ENCODE peak calls at places on chromosomes 6 and 20, in six cellular contexts. D is HCEC 1CT, M is upper lobe of left lung, K is mucosa of descending colon, U is GM12865, X is fibroblast of mammary gland. O is an unnamed sample.

GRCh38 chr6:28167068-28167467 is 25.4 kb downstream of the ZKSCAN8 start:
- DNase-seq in U (no peak), D (peak), M (no peak), K (no peak), X (peak), O (no peak)

GRCh38 chr6:7203939-7204338 is 96.2 kb downstream of the RREB1 start:
- DNase-seq in M (no peak), K (no peak), D (no peak), X (no peak), U (no peak), O (no peak)

GRCh38 chr20:53751394-53752368 is 158.0 kb upstream of the ZNF217 start:
- DNase-seq in K (no peak), M (no peak), D (no peak), U (peak), X (no peak), O (no peak)

GRCh38 chr6:6689413-6690143 is 101.1 kb downstream of the LY86 start:
- DNase-seq in D (no peak), U (no peak), K (no peak), X (peak), M (no peak), O (no peak)

GRCh38 chr20:62809530-62810428 is 5.1 kb downstream of the OGFR start:
- DNase-seq in X (no peak), M (peak), D (no peak), K (no peak), U (no peak), O (no peak)

GRCh38 chr20:1776608-1777475 is 118.4 kb upstream of the SIRPA start:
- DNase-seq in U (peak), X (peak), D (peak), K (peak), M (peak), O (peak)

GRCh38 chr20:61499859-61500258 is 247.8 kb downstream of the CDH4 start:
- DNase-seq in D (peak), K (no peak), X (no peak), U (no peak), M (no peak), O (no peak)

GRCh38 chr6:165913676-165914570 is 250.9 kb upstream of the PDE10A start:
- DNase-seq in U (no peak), D (no peak), M (no peak), K (no peak), X (no peak), O (no peak)

GRCh38 chr20:51487525-51488279 is 54.8 kb downstream of the NFATC2 start:
- DNase-seq in M (no peak), U (no peak), X (peak), D (peak), K (no peak), O (no peak)

GRCh38 chr6:71299541-71300470 is 11.2 kb downstream of the OGFRL1 start:
- DNase-seq in M (no peak), D (peak), X (peak), K (no peak), U (no peak), O (no peak)

GRCh38 chr6:77178821-77179220 is 284.5 kb downstream of the HTR1B start:
- DNase-seq in M (no peak), U (no peak), K (no peak), D (peak), X (peak), O (no peak)

GRCh38 chr20:50715694-50716093 is 15.7 kb upstream of the PARD6B start:
- DNase-seq in X (no peak), U (no peak), K (no peak), D (no peak), M (no peak), O (no peak)

GRCh38 chr6:7954477-7955200 is 44.1 kb upstream of the TXNDC5 start:
- DNase-seq in U (no peak), K (no peak), M (no peak), D (peak), X (peak), O (no peak)

GRCh38 chr6:161736796-161737292 is 463.0 kb upstream of the AGPAT4 start:
- DNase-seq in K (no peak), U (no peak), X (no peak), D (no peak), M (no peak), O (no peak)

GRCh38 chr6:16409531-16410441 is 171.4 kb downstream of the GMPR start:
- DNase-seq in K (peak), M (no peak), U (peak), X (peak), D (peak), O (peak)

GRCh38 chr6:11366183-11366933 is 133.9 kb upstream of the NEDD9 start:
- DNase-seq in K (no peak), M (no peak), D (no peak), X (no peak), U (peak), O (no peak)

GRCh38 chr6:15786846-15787245 is 124.0 kb upstream of the DTNBP1 start:
- DNase-seq in U (no peak), M (no peak), D (no peak), X (no peak), K (no peak), O (no peak)

GRCh38 chr6:22153384-22154158 is 143.3 kb downstream of the PRL start:
- DNase-seq in X (no peak), U (peak), D (no peak), K (no peak), M (no peak), O (no peak)

GRCh38 chr6:135546680-135547418 is 49.3 kb upstream of the AHI1 start:
- DNase-seq in K (no peak), M (peak), D (no peak), X (no peak), U (no peak), O (peak)

GRCh38 chr6:108492131-108492766 is 68.5 kb upstream of the FOXO3 start:
- DNase-seq in U (peak), D (peak), K (no peak), M (no peak), X (peak), O (no peak)

GRCh38 chr20:44747166-44748004 is 1.7 kb downstream of the KCNK15 start:
- DNase-seq in X (peak), K (no peak), U (peak), D (peak), M (no peak), O (peak)

GRCh38 chr6:35776364-35777215 is at the start of gene CLPSL2:
- DNase-seq in K (no peak), X (no peak), U (peak), D (no peak), M (peak), O (no peak)

GRCh38 chr6:167501831-167502385 is 177.0 kb downstream of the TTLL2 start:
- DNase-seq in X (no peak), M (no peak), K (no peak), U (no peak), D (no peak), O (no peak)

GRCh38 chr6:10426781-10427279 is 12.0 kb upstream of the TFAP2A start:
- DNase-seq in M (no peak), U (no peak), X (no peak), K (no peak), D (no peak), O (no peak)